ENCODE peak calls at places on chromosomes 3 and 15, in eight cellular contexts. Z is CD4-positive, alpha-beta T cell; X is AG09309; P is brain microvascular endothelial cell; G is endothelial cell; N is lower lobe of right lung; B is upper lobe of right lung; H is fibroblast of pulmonary artery. K is an unnamed sample.

GRCh38 chr3:160395297-160395696 is 3.7 kb downstream of the IFT80 start:
- DNase-seq in Z (no peak), X (peak), P (peak), G (no peak), N (no peak), B (no peak), H (peak), K (no peak)

GRCh38 chr15:84736375-84736774 is 12.0 kb upstream of the ZNF592 start:
- DNase-seq in Z (peak), X (no peak), P (no peak), G (no peak), N (no peak), B (no peak), H (no peak), K (no peak)

GRCh38 chr3:160986060-160986459 is 119.1 kb downstream of the B3GALNT1 start:
- DNase-seq in Z (no peak), X (no peak), P (no peak), G (no peak), N (no peak), B (no peak), H (no peak), K (no peak)

GRCh38 chr3:117842086-117842485 is 1132.5 kb downstream of the TUSC7 start:
- DNase-seq in Z (no peak), X (no peak), P (no peak), G (no peak), N (no peak), B (no peak), H (no peak), K (no peak)

GRCh38 chr3:14377838-14378169 is 24.6 kb upstream of the SLC6A6 start:
- DNase-seq in Z (no peak), X (no peak), P (no peak), G (no peak), N (peak), B (peak), H (no peak), K (no peak)

GRCh38 chr3:37973250-37974054 is 17.1 kb upstream of the VILL start:
- DNase-seq in Z (no peak), X (no peak), P (no peak), G (no peak), N (no peak), B (no peak), H (no peak), K (no peak)

GRCh38 chr15:95559875-95560394 is 770.6 kb upstream of the NR2F2 start:
- DNase-seq in Z (no peak), X (peak), P (peak), G (no peak), N (no peak), B (no peak), H (peak), K (no peak)

GRCh38 chr15:36790891-36791290 is 211.5 kb downstream of the CDIN1 start:
- DNase-seq in Z (no peak), X (no peak), P (no peak), G (no peak), N (no peak), B (no peak), H (no peak), K (no peak)

GRCh38 chr3:106333911-106334618 is 465.3 kb upstream of the CBLB start:
- DNase-seq in Z (no peak), X (peak), P (peak), G (no peak), N (no peak), B (no peak), H (peak), K (no peak)

GRCh38 chr3:57855281-57855680 is 99.2 kb downstream of the SLMAP start:
- DNase-seq in Z (no peak), X (no peak), P (peak), G (no peak), N (no peak), B (no peak), H (peak), K (no peak)

GRCh38 chr3:172341482-172342059 is 106.7 kb downstream of the GHSR start:
- DNase-seq in Z (no peak), X (no peak), P (no peak), G (peak), N (no peak), B (no peak), H (peak), K (no peak)

GRCh38 chr15:65856821-65857455 is 12.4 kb upstream of the RAB11A start:
- DNase-seq in Z (peak), X (no peak), P (no peak), G (peak), N (peak), B (peak), H (peak), K (no peak)

GRCh38 chr3:111903067-111903511 is 44.0 kb downstream of the PHLDB2 start:
- DNase-seq in Z (no peak), X (no peak), P (peak), G (no peak), N (no peak), B (no peak), H (peak), K (no peak)

GRCh38 chr15:92011611-92012367 is 158.3 kb downstream of the SLCO3A1 start:
- DNase-seq in Z (no peak), X (no peak), P (no peak), G (no peak), N (no peak), B (no peak), H (no peak), K (no peak)

GRCh38 chr3:71874618-71875017 is 89.7 kb upstream of the PROK2 start:
- DNase-seq in Z (no peak), X (no peak), P (no peak), G (no peak), N (no peak), B (no peak), H (no peak), K (no peak)

GRCh38 chr15:100314809-100315400 is 26.9 kb downstream of the ADAMTS17 start:
- DNase-seq in Z (no peak), X (no peak), P (no peak), G (no peak), N (no peak), B (no peak), H (no peak), K (peak)

GRCh38 chr3:12175137-12175593 is 16.5 kb upstream of the TIMP4 start:
- DNase-seq in Z (no peak), X (no peak), P (peak), G (no peak), N (no peak), B (no peak), H (peak), K (no peak)

GRCh38 chr15:25345943-25346342 is 92.9 kb downstream of the UBE3A start:
- DNase-seq in Z (no peak), X (no peak), P (peak), G (peak), N (no peak), B (no peak), H (peak), K (no peak)

GRCh38 chr3:43248956-43249355 is 37.4 kb upstream of the SNRK start:
- DNase-seq in Z (no peak), X (no peak), P (no peak), G (no peak), N (no peak), B (no peak), H (peak), K (no peak)

GRCh38 chr15:89998141-89998661 is 2.9 kb upstream of the ZNF710 start:
- DNase-seq in Z (no peak), X (no peak), P (peak), G (no peak), N (no peak), B (no peak), H (peak), K (no peak)

GRCh38 chr15:52466716-52467115 is 62.0 kb downstream of the MYO5A start:
- DNase-seq in Z (no peak), X (no peak), P (no peak), G (no peak), N (no peak), B (no peak), H (no peak), K (no peak)

GRCh38 chr3:184228376-184229137 is 828 bp upstream of the VWA5B2 start:
- DNase-seq in Z (no peak), X (no peak), P (no peak), G (no peak), N (no peak), B (no peak), H (no peak), K (no peak)

GRCh38 chr3:184230603-184231528 is 1.5 kb downstream of the VWA5B2 start:
- DNase-seq in Z (no peak), X (no peak), P (no peak), G (no peak), N (no peak), B (no peak), H (no peak), K (no peak)

GRCh38 chr3:184227481-184227935 is 1.9 kb upstream of the VWA5B2 start:
- DNase-seq in Z (peak), X (no peak), P (no peak), G (peak), N (no peak), B (no peak), H (peak), K (no peak)

GRCh38 chr3:184230081-184230602 is 757 bp downstream of the VWA5B2 start:
- DNase-seq in Z (no peak), X (no peak), P (no peak), G (no peak), N (no peak), B (no peak), H (no peak), K (no peak)

GRCh38 chr3:184229424-184230080 is at the start of gene VWA5B2:
- DNase-seq in Z (peak), X (no peak), P (no peak), G (peak), N (peak), B (peak), H (peak), K (peak)
- TF ChIP-seq CTCF in Z (peak), X (no peak), P (no peak), G (peak), N (peak), B (peak), H (no peak), K (peak)

GRCh38 chr3:129344540-129345220 is 66.0 kb downstream of the HMCES start:
- DNase-seq in Z (no peak), X (no peak), P (no peak), G (peak), N (no peak), B (no peak), H (peak), K (no peak)
- TF ChIP-seq CTCF in Z (no peak), X (no peak), P (no peak), G (no peak), N (no peak), B (no peak), H (no peak), K (no peak)

GRCh38 chr15:101694261-101694660 is 30.0 kb downstream of the TARS3 start:
- DNase-seq in Z (no peak), X (no peak), P (no peak), G (no peak), N (no peak), B (no peak), H (no peak), K (no peak)
- TF ChIP-seq CTCF in Z (no peak), X (no peak), P (peak), G (no peak), N (no peak), B (no peak), H (no peak), K (no peak)

GRCh38 chr15:97585408-97585807 is 375.1 kb upstream of the ARRDC4 start:
- DNase-seq in Z (no peak), X (no peak), P (no peak), G (no peak), N (no peak), B (peak), H (no peak), K (no peak)
- TF ChIP-seq CTCF in Z (no peak), X (no peak), P (no peak), G (no peak), N (no peak), B (no peak), H (no peak), K (no peak)

GRCh38 chr3:69058180-69058946 is 6.2 kb upstream of the TMF1 start:
- DNase-seq in Z (no peak), X (no peak), P (no peak), G (no peak), N (no peak), B (no peak), H (no peak), K (no peak)
- TF ChIP-seq CTCF in Z (no peak), X (no peak), P (no peak), G (no peak), N (no peak), B (no peak), H (no peak), K (no peak)

GRCh38 chr15:39014682-39015081 is 450.1 kb upstream of the RASGRP1 start:
- DNase-seq in Z (no peak), X (no peak), P (no peak), G (no peak), N (no peak), B (no peak), H (no peak), K (no peak)

GRCh38 chr15:39021341-39021740 is 456.7 kb upstream of the RASGRP1 start:
- DNase-seq in Z (no peak), X (no peak), P (no peak), G (no peak), N (no peak), B (no peak), H (no peak), K (no peak)

GRCh38 chr15:39022532-39023305 is 458.1 kb upstream of the RASGRP1 start:
- DNase-seq in Z (no peak), X (no peak), P (no peak), G (no peak), N (no peak), B (no peak), H (no peak), K (no peak)

GRCh38 chr15:39016706-39017105 is 452.1 kb upstream of the RASGRP1 start:
- DNase-seq in Z (no peak), X (no peak), P (no peak), G (no peak), N (no peak), B (no peak), H (peak), K (no peak)

GRCh38 chr15:39018966-39019365 is 454.4 kb upstream of the RASGRP1 start:
- DNase-seq in Z (no peak), X (no peak), P (no peak), G (no peak), N (no peak), B (no peak), H (peak), K (no peak)
- TF ChIP-seq CTCF in Z (no peak), X (no peak), P (no peak), G (no peak), N (no peak), B (no peak), H (no peak), K (no peak)

GRCh38 chr3:47588053-47588452 is 9.4 kb upstream of the CSPG5 start:
- DNase-seq in Z (no peak), X (no peak), P (no peak), G (no peak), N (no peak), B (no peak), H (no peak), K (no peak)

GRCh38 chr3:47590212-47590611 is 11.5 kb upstream of the CSPG5 start:
- DNase-seq in Z (no peak), X (no peak), P (no peak), G (no peak), N (no peak), B (no peak), H (no peak), K (no peak)

GRCh38 chr3:47588587-47588986 is 9.9 kb upstream of the CSPG5 start:
- DNase-seq in Z (no peak), X (no peak), P (no peak), G (no peak), N (no peak), B (no peak), H (no peak), K (no peak)

GRCh38 chr3:47583320-47584075 is 4.8 kb upstream of the CSPG5 start:
- DNase-seq in Z (no peak), X (no peak), P (no peak), G (no peak), N (no peak), B (no peak), H (no peak), K (no peak)

GRCh38 chr3:47586746-47587145 is 8.1 kb upstream of the CSPG5 start:
- DNase-seq in Z (no peak), X (no peak), P (no peak), G (no peak), N (no peak), B (no peak), H (no peak), K (no peak)
- TF ChIP-seq CTCF in Z (no peak), X (no peak), P (no peak), G (no peak), N (no peak), B (no peak), H (no peak), K (no peak)

GRCh38 chr15:74037171-74038117 is 42.9 kb downstream of the PML start:
- DNase-seq in Z (no peak), X (no peak), P (no peak), G (no peak), N (no peak), B (no peak), H (no peak), K (peak)
- TF ChIP-seq CTCF in Z (no peak), X (no peak), P (no peak), G (no peak), N (no peak), B (no peak), H (no peak), K (no peak)

GRCh38 chr15:94162946-94163345 is 68.4 kb upstream of the MCTP2 start:
- DNase-seq in Z (no peak), X (no peak), P (no peak), G (no peak), N (no peak), B (no peak), H (no peak), K (no peak)

GRCh38 chr15:94164202-94164807 is 67.1 kb upstream of the MCTP2 start:
- DNase-seq in Z (no peak), X (no peak), P (peak), G (peak), N (no peak), B (no peak), H (peak), K (no peak)

GRCh38 chr15:94168250-94168649 is 63.1 kb upstream of the MCTP2 start:
- DNase-seq in Z (no peak), X (no peak), P (no peak), G (no peak), N (no peak), B (no peak), H (no peak), K (no peak)
- TF ChIP-seq CTCF in Z (no peak), X (peak), P (peak), G (peak), N (peak), B (peak), H (no peak), K (no peak)

GRCh38 chr15:31256385-31257265 is 70.0 kb upstream of the KLF13 start:
- DNase-seq in Z (no peak), X (no peak), P (no peak), G (no peak), N (no peak), B (peak), H (no peak), K (no peak)

GRCh38 chr15:31255732-31256384 is 70.8 kb upstream of the KLF13 start:
- DNase-seq in Z (no peak), X (no peak), P (no peak), G (no peak), N (no peak), B (peak), H (no peak), K (no peak)

GRCh38 chr15:31252386-31252785 is 74.2 kb upstream of the KLF13 start:
- DNase-seq in Z (no peak), X (no peak), P (peak), G (no peak), N (no peak), B (no peak), H (no peak), K (no peak)

GRCh38 chr15:31255176-31255510 is 71.5 kb upstream of the KLF13 start:
- DNase-seq in Z (no peak), X (no peak), P (no peak), G (no peak), N (no peak), B (peak), H (no peak), K (no peak)

DNA sequence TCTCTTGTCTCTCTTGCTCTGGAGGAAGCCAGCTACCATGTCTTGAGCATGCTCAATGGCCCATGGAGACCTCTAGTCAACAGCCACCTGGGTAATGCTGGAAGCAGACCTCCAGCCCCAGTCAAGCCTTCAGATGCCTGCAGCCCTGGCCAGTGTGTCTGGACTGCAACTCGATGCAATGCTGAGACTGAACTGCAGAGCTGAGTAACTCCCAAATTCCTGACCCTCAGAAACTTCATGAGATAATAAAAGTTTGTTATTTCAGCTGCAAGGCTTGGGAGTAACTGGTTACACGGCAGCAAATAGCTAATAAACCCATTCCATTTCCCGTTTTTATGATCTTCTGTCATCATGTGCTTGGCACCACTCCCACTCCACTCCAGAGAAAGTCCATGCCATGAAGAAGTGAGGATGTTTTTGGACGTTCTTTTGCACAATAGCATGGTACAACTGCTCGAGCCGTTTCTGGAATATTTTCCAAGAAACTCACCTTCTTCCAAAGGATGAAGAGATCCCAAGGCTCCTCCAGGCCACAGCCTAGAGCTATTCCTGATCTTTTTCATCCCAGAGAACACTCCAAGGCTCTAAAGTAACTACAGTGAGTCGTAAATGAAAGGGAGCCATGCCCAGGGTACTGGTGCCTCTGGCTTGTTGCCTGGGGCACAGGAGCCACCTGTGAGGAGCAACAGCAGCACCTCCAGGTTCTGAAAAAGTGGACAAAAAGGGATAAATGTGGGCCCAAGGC is 72.0 kb upstream of the KLF13 start:
- DNase-seq in Z (no peak), X (peak), P (peak), G (no peak), N (no peak), B (peak), H (peak), K (no peak)
- TF ChIP-seq CTCF in Z (no peak), X (peak), P (no peak), G (no peak), N (no peak), B (no peak), H (no peak), K (peak)

K was measured in osteocyte.